ENCODE peak calls at places on chromosome 17, in ten cellular contexts. O is MM.1S; F is CD4-positive, CD25-positive, alpha-beta regulatory T cell; U is mesenchymal stem cell; Y is thoracic aorta; V is transverse colon; R is heart right ventricle; I is psoas muscle; C is left ventricle myocardium inferior; N is ascending aorta. T is an unnamed sample.
A peak's percentile ranks its signal among the peaks of the same experiment; 100 is the strongest.

GRCh38 chr17:19303367-19303776 is 59.2 kb downstream of the B9D1 start:
- DNase-seq in O (no peak), F (no peak), U (no peak), Y (no peak), V (no peak), R (no peak), I (peak; percentile 18), C (no peak), N (no peak), T (no peak)

GRCh38 chr17:81027591-81028505 is 7.1 kb upstream of the BAIAP2 start:
- DNase-seq in O (no peak), F (peak; percentile 17), U (no peak), Y (no peak), V (no peak), R (no peak), I (peak; percentile 13), C (no peak), N (no peak), T (no peak)

GRCh38 chr17:1227917-1228751 is 42.1 kb upstream of the BHLHA9 start:
- DNase-seq in O (no peak), F (peak; percentile 13), U (no peak), Y (no peak), V (peak; percentile 50), R (peak; percentile 55), I (peak; percentile 54), C (peak; percentile 52), N (no peak), T (no peak)

GRCh38 chr17:31521632-31522283 is 130.3 kb downstream of the RAB11FIP4 start:
- DNase-seq in O (no peak), F (no peak), U (no peak), Y (no peak), V (no peak), R (no peak), I (no peak), C (no peak), N (no peak), T (no peak)

GRCh38 chr17:74943808-74944522 is 8.3 kb downstream of the OTOP3 start:
- DNase-seq in O (no peak), F (no peak), U (no peak), Y (no peak), V (peak; percentile 47), R (no peak), I (no peak), C (no peak), N (no peak), T (no peak)

GRCh38 chr17:6752068-6752909 is 3.6 kb upstream of the XAF1 start:
- DNase-seq in O (no peak), F (no peak), U (peak; percentile 100), Y (peak; percentile 15), V (peak; percentile 23), R (peak; percentile 32), I (peak; percentile 48), C (no peak), N (peak; percentile 31), T (no peak)

GRCh38 chr17:74860999-74861553 is 1.4 kb upstream of the GRIN2C start:
- DNase-seq in O (no peak), F (no peak), U (no peak), Y (no peak), V (no peak), R (no peak), I (no peak), C (no peak), N (no peak), T (no peak)

GRCh38 chr17:45108051-45108450 is 24.3 kb downstream of the PLCD3 start:
- DNase-seq in O (no peak), F (no peak), U (no peak), Y (no peak), V (no peak), R (no peak), I (no peak), C (no peak), N (no peak), T (no peak)

GRCh38 chr17:55794681-55795080 is 43.8 kb downstream of the PCTP start:
- DNase-seq in O (no peak), F (no peak), U (no peak), Y (no peak), V (no peak), R (no peak), I (no peak), C (no peak), N (no peak), T (no peak)

GRCh38 chr17:83196973-83197880 is 117.8 kb downstream of the METRNL start:
- DNase-seq in O (no peak), F (no peak), U (no peak), Y (peak; percentile 1), V (no peak), R (no peak), I (peak; percentile 36), C (peak; percentile 11), N (peak; percentile 7), T (no peak)

GRCh38 chr17:80545499-80545826 is 825 bp downstream of the RPTOR start:
- DNase-seq in O (no peak), F (peak; percentile 10), U (peak; percentile 30), Y (no peak), V (no peak), R (no peak), I (no peak), C (no peak), N (no peak), T (no peak)

GRCh38 chr17:42131971-42132370 is 9.4 kb downstream of the HSPB9 start:
- DNase-seq in O (no peak), F (no peak), U (peak; percentile 56), Y (no peak), V (no peak), R (no peak), I (no peak), C (no peak), N (no peak), T (no peak)

GRCh38 chr17:81833921-81834830 is 674 bp downstream of the PPP1R27 start:
- DNase-seq in O (no peak), F (no peak), U (no peak), Y (no peak), V (no peak), R (no peak), I (no peak), C (no peak), N (no peak), T (no peak)

DNA sequence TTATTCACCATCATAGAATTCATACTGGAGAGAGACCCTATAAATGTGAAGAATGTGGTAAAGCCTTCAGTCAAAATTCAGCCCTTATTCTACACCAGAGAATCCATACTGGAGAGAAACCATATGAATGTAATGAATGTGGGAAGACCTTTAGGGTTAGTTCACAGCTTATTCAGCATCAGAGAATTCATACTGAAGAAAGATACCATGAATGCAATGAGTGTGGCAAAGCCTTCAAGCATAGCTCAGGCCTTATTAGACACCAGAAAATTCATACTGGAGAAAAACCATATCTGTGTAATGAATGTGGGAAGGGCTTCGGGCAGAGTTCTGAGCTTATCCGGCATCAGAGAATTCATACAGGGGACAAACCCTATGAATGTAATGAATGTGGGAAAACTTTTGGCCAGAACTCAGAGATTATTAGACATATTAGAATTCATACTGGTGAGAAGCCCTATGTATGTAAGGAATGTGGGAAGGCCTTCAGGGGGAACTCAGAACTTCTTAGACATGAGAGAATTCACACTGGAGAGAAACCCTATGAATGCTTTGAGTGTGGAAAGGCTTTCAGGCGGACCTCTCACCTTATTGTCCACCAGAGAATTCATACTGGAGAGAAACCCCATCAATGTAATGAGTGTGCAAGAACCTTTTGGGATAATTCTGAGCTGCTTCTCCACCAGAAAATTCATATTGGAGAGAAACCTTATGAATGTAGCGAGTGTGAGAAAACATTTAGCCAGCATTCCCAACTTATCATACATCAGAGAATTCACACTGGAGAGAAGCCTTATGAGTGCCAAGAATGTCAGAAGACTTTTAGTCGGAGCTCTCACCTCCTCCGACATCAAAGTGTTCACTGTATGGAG is 14.1 kb downstream of the ZFP3 start:
- DNase-seq in O (no peak), F (no peak), U (no peak), Y (no peak), V (no peak), R (no peak), I (no peak), C (no peak), N (no peak), T (no peak)
- H3K9me3 ChIP-seq in O (no peaks in the 10 kb centered on the region), F (peaks cover 78% of the 10 kb centered on the region), U (peaks cover 99% of the 10 kb centered on the region), Y (peaks cover 96% of the 10 kb centered on the region), V (peaks cover 100% of the 10 kb centered on the region), R (peaks cover 46% of the 10 kb centered on the region), I (peaks cover 87% of the 10 kb centered on the region), C (peaks cover 98% of the 10 kb centered on the region), N (peaks cover 99% of the 10 kb centered on the region), T (peaks cover 57% of the 10 kb centered on the region)

GRCh38 chr17:54455251-54455868 is 445.3 kb upstream of the TOM1L1 start:
- DNase-seq in O (no peak), F (no peak), U (no peak), Y (no peak), V (no peak), R (no peak), I (no peak), C (no peak), N (no peak), T (no peak)
- H3K9me3 ChIP-seq in O (no peaks in the 10 kb centered on the region), F (peaks cover 10% of the 10 kb centered on the region), U (peaks cover 60% of the 10 kb centered on the region), Y (no peaks in the 10 kb centered on the region), V (peaks cover 11% of the 10 kb centered on the region), R (no peaks in the 10 kb centered on the region), I (peaks cover 10% of the 10 kb centered on the region), C (peaks cover 58% of the 10 kb centered on the region), N (no peaks in the 10 kb centered on the region), T (no peaks in the 10 kb centered on the region)

DNA sequence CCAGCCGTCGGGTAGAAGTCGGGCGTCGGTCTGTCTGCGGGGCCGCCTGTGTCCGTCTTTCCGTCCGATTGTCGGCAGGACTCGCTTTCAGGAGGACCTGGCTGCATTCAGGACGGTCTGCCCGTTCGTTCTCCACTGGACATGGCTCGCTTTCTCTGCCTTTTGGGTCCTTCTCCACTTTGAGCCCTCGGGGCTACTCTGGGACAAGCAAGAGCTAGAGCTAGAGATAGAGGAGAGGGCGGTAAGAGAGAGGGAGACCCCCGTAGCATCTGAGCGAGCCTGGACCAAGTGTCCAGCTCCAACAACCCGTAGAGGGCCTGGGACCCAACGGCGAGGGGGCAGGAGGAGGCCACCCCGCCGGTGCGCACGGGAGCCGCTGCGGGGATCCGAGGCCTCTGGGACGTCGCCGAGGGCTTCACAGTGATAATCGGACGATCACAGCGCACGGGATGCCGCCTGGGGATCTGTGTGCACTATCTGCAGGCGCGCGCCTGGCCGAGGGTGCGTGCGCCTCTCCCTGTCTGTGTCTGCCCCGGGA is 4.5 kb downstream of the TBX4 start:
- DNase-seq in O (no peak), F (no peak), U (no peak), Y (no peak), V (no peak), R (no peak), I (no peak), C (no peak), N (no peak), T (no peak)
- H3K9me3 ChIP-seq in O (no peaks in the 10 kb centered on the region), F (no peaks in the 10 kb centered on the region), U (peaks cover 2% of the 10 kb centered on the region), Y (no peaks in the 10 kb centered on the region), V (no peaks in the 10 kb centered on the region), R (no peaks in the 10 kb centered on the region), I (no peaks in the 10 kb centered on the region), C (no peaks in the 10 kb centered on the region), N (no peaks in the 10 kb centered on the region), T (no peaks in the 10 kb centered on the region)

DNA sequence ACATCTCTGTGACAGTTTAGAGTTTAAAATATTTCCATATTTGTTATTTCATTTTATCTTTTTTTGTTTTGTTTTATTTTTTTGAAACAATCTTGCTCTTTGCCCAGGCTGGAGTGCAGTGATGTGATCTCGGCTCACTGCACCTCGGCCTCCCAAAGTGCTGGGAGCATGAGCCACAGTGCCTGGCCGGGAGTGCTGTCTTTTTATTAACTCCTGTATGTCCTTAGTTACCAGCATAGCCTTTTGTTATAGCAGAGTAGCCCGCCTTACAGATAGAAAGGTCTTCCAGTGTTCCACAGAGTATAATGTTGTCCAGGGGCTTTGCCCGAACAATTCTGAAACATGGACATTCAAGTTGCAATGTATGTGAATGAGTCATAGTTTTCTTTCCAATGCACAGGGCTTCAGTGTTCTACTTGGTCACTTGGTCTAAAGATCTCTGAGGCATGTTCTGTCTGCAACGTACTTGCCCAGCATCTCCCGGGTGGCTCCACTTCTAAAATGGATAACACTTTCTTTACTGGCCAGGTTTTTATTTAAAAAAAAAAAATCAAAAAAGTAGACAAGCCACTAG is 125.6 kb downstream of the KCNJ18 start:
- DNase-seq in O (no peak), F (no peak), U (no peak), Y (no peak), V (no peak), R (no peak), I (no peak), C (no peak), N (no peak), T (no peak)
- H3K9me3 ChIP-seq in O (no peaks in the 10 kb centered on the region), F (no peaks in the 10 kb centered on the region), U (no peaks in the 10 kb centered on the region), Y (no peaks in the 10 kb centered on the region), V (peaks cover 6% of the 10 kb centered on the region), R (peaks cover 4% of the 10 kb centered on the region), I (no peaks in the 10 kb centered on the region), C (peaks cover 4% of the 10 kb centered on the region), N (no peaks in the 10 kb centered on the region), T (peaks cover 4% of the 10 kb centered on the region)